ENCODE peak calls at places on chromosome 17, in eight cellular contexts. N is activated CD4-positive, alpha-beta T cell treated with anti-CD3 and anti-CD28 coated beads for 24 hours; I is NCI-H2029; R is stimulated activated CD8-positive, alpha-beta memory T cell treated with anti-CD3 and anti-CD28 coated beads, Interleukin-7, amount 100 ng/mL, for 1 hour; V is CD4-positive, alpha-beta T cell; A is nucleus accumbens; K is stimulated activated naive CD8-positive, alpha-beta T cell treated with anti-CD3 and anti-CD28 coated beads, Interleukin-15, amount 100 ng/mL, for 72 hours; W is ACHN. B is an unnamed sample.

GRCh38 chr17:31534223-31534888 is 142.9 kb downstream of the RAB11FIP4 start:
- DNase-seq in N (no peak), I (no peak), R (no peak), V (no peak), A (no peak), K (no peak), W (no peak), B (no peak)

GRCh38 chr17:29430275-29430674 is 40.1 kb downstream of the TAOK1 start:
- DNase-seq in N (no peak), I (no peak), R (no peak), V (no peak), A (no peak), K (no peak), W (no peak), B (no peak)

GRCh38 chr17:68377771-68378201 is 79.5 kb downstream of the WIPI1 start:
- DNase-seq in N (no peak), I (no peak), R (no peak), V (no peak), A (no peak), K (no peak), W (no peak), B (no peak)

GRCh38 chr17:5699789-5700188 is 115.5 kb upstream of the NLRP1 start:
- DNase-seq in N (no peak), I (no peak), R (no peak), V (no peak), A (no peak), K (no peak), W (no peak), B (no peak)

GRCh38 chr17:82866521-82867214 is 26.8 kb upstream of the ZNF750 start:
- DNase-seq in N (no peak), I (no peak), R (no peak), V (no peak), A (no peak), K (no peak), W (no peak), B (no peak)

GRCh38 chr17:3977387-3977786 is 13.2 kb upstream of the ATP2A3 start:
- DNase-seq in N (no peak), I (no peak), R (no peak), V (no peak), A (no peak), K (no peak), W (no peak), B (no peak)

GRCh38 chr17:31068291-31068690 is 26.5 kb upstream of the NF1 start:
- DNase-seq in N (peak), I (no peak), R (peak), V (peak), A (no peak), K (peak), W (peak), B (peak)

GRCh38 chr17:31499771-31500554 is 108.5 kb downstream of the RAB11FIP4 start:
- DNase-seq in N (no peak), I (no peak), R (no peak), V (no peak), A (peak), K (no peak), W (no peak), B (peak)

GRCh38 chr17:76907352-76907751 is 39.1 kb downstream of the MGAT5B start:
- DNase-seq in N (no peak), I (no peak), R (no peak), V (no peak), A (no peak), K (no peak), W (no peak), B (no peak)

GRCh38 chr17:27762527-27763305 is 37.6 kb downstream of the NOS2 start:
- DNase-seq in N (no peak), I (no peak), R (no peak), V (no peak), A (no peak), K (no peak), W (peak), B (no peak)

GRCh38 chr17:676060-676745 is 38.4 kb downstream of the VPS53 start:
- DNase-seq in N (no peak), I (no peak), R (no peak), V (no peak), A (no peak), K (no peak), W (no peak), B (peak)

GRCh38 chr17:52419256-52419655 is 260.7 kb upstream of the CA10 start:
- DNase-seq in N (no peak), I (peak), R (no peak), V (no peak), A (no peak), K (no peak), W (no peak), B (peak)

GRCh38 chr17:75854111-75854748 is 905 bp downstream of the WBP2 start:
- DNase-seq in N (no peak), I (no peak), R (no peak), V (no peak), A (no peak), K (no peak), W (peak), B (peak)

GRCh38 chr17:41060052-41060604 is at the start of gene KRTAP2-3:
- DNase-seq in N (no peak), I (no peak), R (no peak), V (no peak), A (no peak), K (no peak), W (peak), B (no peak)

GRCh38 chr17:48610282-48611211 is at the start of gene HOXB7:
- DNase-seq in N (no peak), I (peak), R (peak), V (peak), A (no peak), K (peak), W (peak), B (no peak)

GRCh38 chr17:65537845-65538678 is 23.4 kb downstream of the AXIN2 start:
- DNase-seq in N (no peak), I (no peak), R (no peak), V (peak), A (no peak), K (no peak), W (no peak), B (no peak)

GRCh38 chr17:17019891-17020456 is 22.3 kb upstream of the MPRIP start:
- DNase-seq in N (no peak), I (no peak), R (no peak), V (no peak), A (no peak), K (no peak), W (no peak), B (no peak)

GRCh38 chr17:47066095-47066494 is 87.0 kb upstream of the RPRML start:
- DNase-seq in N (no peak), I (no peak), R (no peak), V (no peak), A (no peak), K (no peak), W (no peak), B (no peak)

B was measured in pons.